ENCODE peak calls at places on chromosome 22, in eight cellular contexts. R, C, A, J, Y, E, L and T are unnamed samples.

GRCh38 chr22:41768420-41768819 is 32.1 kb upstream of the CCDC134 start:
- ATAC-seq in R (no peak), C (no peak), A (no peak), J (no peak), Y (no peak), E (no peak), L (no peak), T (no peak)

GRCh38 chr22:44393066-44393465 is 80.3 kb upstream of the SHISAL1 start:
- ATAC-seq in R (no peak), C (no peak), A (no peak), J (no peak), Y (no peak), E (no peak), L (no peak), T (no peak)

GRCh38 chr22:44486538-44486937 is 11.5 kb downstream of the RTL6 start:
- ATAC-seq in R (no peak), C (peak; percentile 86), A (no peak), J (no peak), Y (no peak), E (peak; percentile 91), L (peak; percentile 90), T (no peak)

GRCh38 chr22:45424241-45424731 is 10.8 kb downstream of the RIBC2 start:
- ATAC-seq in R (no peak), C (no peak), A (no peak), J (no peak), Y (no peak), E (peak; percentile 72), L (no peak), T (peak; percentile 58)

GRCh38 chr22:44752285-44753188 is at the start of gene ARHGAP8:
- ATAC-seq in R (peak; percentile 70), C (no peak), A (peak; percentile 68), J (no peak), Y (no peak), E (no peak), L (peak; percentile 81), T (no peak)

GRCh38 chr22:27726726-27727449 is 74.7 kb downstream of the MN1 start:
- ATAC-seq in R (peak; percentile 56), C (peak; percentile 82), A (peak; percentile 52), J (no peak), Y (peak; percentile 50), E (peak; percentile 96), L (peak; percentile 75), T (peak; percentile 91)

GRCh38 chr22:27252282-27253049 is 549.1 kb downstream of the MN1 start:
- ATAC-seq in R (no peak), C (peak; percentile 42), A (no peak), J (no peak), Y (no peak), E (peak; percentile 45), L (peak; percentile 95), T (peak; percentile 70)

GRCh38 chr22:17910561-17911311 is 113.6 kb downstream of the MICAL3 start:
- ATAC-seq in R (peak; percentile 76), C (peak; percentile 99), A (peak; percentile 57), J (peak; percentile 72), Y (peak; percentile 80), E (peak; percentile 90), L (peak; percentile 85), T (peak; percentile 92)

GRCh38 chr22:24445481-24446290 is 18.3 kb downstream of the ADORA2A start:
- ATAC-seq in R (no peak), C (no peak), A (no peak), J (peak; percentile 56), Y (no peak), E (no peak), L (no peak), T (no peak)

GRCh38 chr22:19579113-19579811 is 55.1 kb upstream of the CLDN5 start:
- ATAC-seq in R (no peak), C (no peak), A (no peak), J (peak; percentile 49), Y (no peak), E (no peak), L (no peak), T (no peak)

GRCh38 chr22:24303007-24303406 is 32.4 kb downstream of the SPECC1L start:
- ATAC-seq in R (peak; percentile 58), C (no peak), A (peak; percentile 31), J (no peak), Y (peak; percentile 18), E (peak; percentile 43), L (no peak), T (peak; percentile 20)

GRCh38 chr22:28909375-28909774 is 26.0 kb downstream of the ZNRF3 start:
- ATAC-seq in R (no peak), C (peak; percentile 5), A (no peak), J (no peak), Y (no peak), E (no peak), L (no peak), T (no peak)

GRCh38 chr22:27194096-27194748 is 536.8 kb downstream of the MIAT start:
- ATAC-seq in R (no peak), C (no peak), A (no peak), J (no peak), Y (no peak), E (no peak), L (no peak), T (no peak)

GRCh38 chr22:21447694-21448402 is 19.3 kb upstream of the TMEM191C start:
- ATAC-seq in R (peak; percentile 78), C (no peak), A (no peak), J (peak; percentile 12), Y (no peak), E (no peak), L (peak; percentile 31), T (no peak)

GRCh38 chr22:27617214-27617881 is 184.2 kb downstream of the MN1 start:
- ATAC-seq in R (no peak), C (no peak), A (peak; percentile 36), J (peak; percentile 30), Y (no peak), E (no peak), L (no peak), T (no peak)

DNA sequence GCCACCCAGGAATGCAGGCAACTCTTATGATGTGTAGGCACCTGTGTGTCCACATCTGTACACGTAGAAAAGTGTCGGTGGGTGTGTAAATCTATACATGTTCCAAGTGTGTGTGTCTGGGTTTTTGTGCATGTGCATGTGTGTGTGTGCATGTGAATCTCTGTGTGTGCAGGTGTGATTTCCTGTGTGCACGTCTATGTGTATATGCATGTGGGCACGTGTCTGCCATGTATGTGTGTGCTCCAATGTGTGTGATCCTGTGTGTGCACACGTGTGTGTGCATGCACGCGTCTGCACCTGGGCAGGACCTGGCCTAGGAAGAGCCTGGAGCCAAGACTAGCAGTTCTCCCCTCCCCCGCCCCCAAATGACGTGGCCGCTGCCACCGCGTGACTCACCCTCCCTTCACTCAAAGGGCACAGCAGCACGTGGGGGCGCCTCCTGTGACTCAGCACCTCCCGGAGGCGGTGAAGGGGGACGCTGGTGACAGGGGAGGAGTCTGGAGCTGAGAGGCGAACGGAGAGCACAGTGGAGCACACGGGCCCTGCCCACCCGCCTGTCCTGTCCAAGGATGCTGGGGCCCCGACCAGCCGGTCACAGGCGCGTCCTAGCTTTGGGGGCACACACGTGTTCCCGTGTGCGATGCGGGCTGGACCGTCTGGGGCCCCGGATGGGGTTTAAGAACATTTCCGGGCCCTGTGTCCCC is 10.1 kb downstream of the PIM3 start:
- ATAC-seq in R (peak; percentile 83), C (peak; percentile 89), A (peak; percentile 69), J (peak; percentile 54), Y (peak; percentile 69), E (peak; percentile 90), L (peak; percentile 75), T (peak; percentile 90)
- TF ChIP-seq POLR2A in R (peak; percentile 91), C (peak; percentile 89), A (peak; percentile 92), J (no peak), Y (peak; percentile 94), E (peak; percentile 88), L (peak; percentile 53), T (peak; percentile 78)

GRCh38 chr22:30883586-30884145 is 84.9 kb downstream of the MORC2 start:
- ATAC-seq in R (no peak), C (no peak), A (no peak), J (no peak), Y (no peak), E (no peak), L (no peak), T (no peak)

GRCh38 chr22:30880847-30881246 is 87.7 kb downstream of the MORC2 start:
- ATAC-seq in R (no peak), C (no peak), A (no peak), J (no peak), Y (no peak), E (no peak), L (no peak), T (no peak)

GRCh38 chr22:30882974-30883533 is 85.5 kb downstream of the MORC2 start:
- ATAC-seq in R (no peak), C (no peak), A (no peak), J (no peak), Y (no peak), E (no peak), L (no peak), T (no peak)

GRCh38 chr22:30881361-30882180 is 87.0 kb downstream of the MORC2 start:
- ATAC-seq in R (no peak), C (no peak), A (peak; percentile 60), J (peak; percentile 84), Y (no peak), E (peak; percentile 67), L (no peak), T (no peak)

DNA sequence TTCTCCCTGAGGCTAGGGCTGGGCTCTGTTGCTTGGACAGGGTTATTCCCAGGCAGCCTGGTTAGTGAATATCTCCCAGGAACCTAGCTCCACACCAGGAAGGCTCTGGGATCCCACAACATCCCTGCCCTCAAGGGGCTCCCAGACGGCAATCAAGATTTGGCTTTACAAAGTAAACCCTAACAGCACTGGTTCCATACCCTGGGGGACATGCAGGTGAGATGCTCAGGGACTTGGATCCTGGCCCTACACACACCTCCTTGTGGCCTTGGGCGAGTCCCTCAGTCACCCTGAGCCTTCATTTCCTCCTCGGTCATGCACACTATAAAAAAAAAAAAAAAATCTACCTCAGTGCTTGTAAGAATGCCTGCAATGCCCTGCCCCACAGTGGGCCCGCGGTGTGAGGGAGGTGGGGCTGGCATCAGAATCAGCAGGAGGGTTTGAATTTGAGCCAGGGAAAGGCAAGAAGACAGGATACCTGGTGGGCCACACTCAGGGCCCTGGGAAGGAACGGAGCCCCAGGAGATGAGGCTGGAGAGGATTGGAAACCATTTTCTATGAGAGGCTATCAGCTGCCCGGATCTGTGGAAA is 86.3 kb downstream of the MORC2 start:
- ATAC-seq in R (no peak), C (no peak), A (no peak), J (no peak), Y (no peak), E (no peak), L (no peak), T (no peak)
- TF ChIP-seq POLR2A in R (no peak), C (no peak), A (no peak), J (no peak), Y (no peak), E (no peak), L (no peak), T (no peak)

DNA sequence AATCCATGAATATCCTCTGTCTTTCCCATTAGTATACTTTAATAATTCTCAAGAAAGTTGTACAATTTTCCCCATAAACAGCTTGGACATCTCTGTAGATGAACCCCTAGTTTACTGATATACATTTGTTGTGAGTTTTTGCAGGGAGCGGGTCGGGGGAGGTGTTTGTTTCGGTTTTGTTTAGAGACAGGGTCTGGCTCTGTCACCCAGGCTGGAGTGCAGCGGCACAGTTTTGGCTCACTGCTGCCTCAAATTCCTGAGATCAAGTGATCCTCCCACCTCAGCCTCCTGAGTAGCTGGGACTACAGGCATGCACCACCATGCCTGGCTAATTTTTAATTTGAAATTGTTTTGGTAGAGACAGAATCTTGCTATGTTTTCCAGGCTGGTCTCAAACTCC is 57.6 kb downstream of the IGLL5 start:
- ATAC-seq in R (no peak), C (no peak), A (no peak), J (no peak), Y (no peak), E (no peak), L (no peak), T (no peak)
- TF ChIP-seq POLR2A in R (no peak), C (no peak), A (no peak), J (no peak), Y (no peak), E (no peak), L (no peak), T (no peak)

GRCh38 chr22:30268331-30268730 is 1.7 kb upstream of the OSM start:
- ATAC-seq in R (no peak), C (no peak), A (no peak), J (no peak), Y (no peak), E (no peak), L (no peak), T (no peak)
- TF ChIP-seq POLR2A in R (no peak), C (no peak), A (no peak), J (no peak), Y (no peak), E (no peak), L (no peak), T (no peak)